ENCODE peak calls at places on chromosomes 7 and 10, in four cellular contexts. F, U, Q and Y are unnamed samples.

GRCh38 chr7:5701085-5701914 is 80.2 kb downstream of the RNF216 start:
- DNase-seq in F (peak), Q (peak), U (no peak), Y (no peak)

GRCh38 chr7:113086431-113086888 is at the start of gene GPR85:
- DNase-seq in F (peak), U (peak), Q (peak), Y (peak)

GRCh38 chr7:151684408-151685175 is 164.9 kb upstream of the RHEB start:
- DNase-seq in Q (no peak), U (no peak), F (no peak), Y (no peak)

GRCh38 chr10:44426247-44427034 is 41.5 kb upstream of the CXCL12 start:
- DNase-seq in Q (no peak), U (no peak), F (no peak), Y (no peak)

GRCh38 chr10:110067960-110068770 is 60.4 kb downstream of the ADD3 start:
- DNase-seq in U (peak), Q (no peak), F (no peak), Y (no peak)

GRCh38 chr10:86693721-86694369 is 25.5 kb downstream of the LDB3 start:
- DNase-seq in Q (no peak), U (peak), F (peak), Y (peak)

GRCh38 chr10:125624800-125625199 is 58.2 kb downstream of the TEX36 start:
- DNase-seq in Q (no peak), F (peak), U (no peak), Y (no peak)

GRCh38 chr10:71045936-71046335 is 157.6 kb upstream of the PCBD1 start:
- DNase-seq in F (no peak), U (no peak), Q (no peak), Y (no peak)

GRCh38 chr7:151304856-151305255 is 36.8 kb upstream of the NUB1 start:
- DNase-seq in Q (no peak), F (no peak), U (peak), Y (no peak)

GRCh38 chr7:106065560-106066500 is 46.3 kb downstream of the SYPL1 start:
- DNase-seq in Q (peak), U (peak), F (no peak), Y (no peak)

GRCh38 chr10:107019154-107019553 is 145.4 kb downstream of the SORCS1 start:
- DNase-seq in F (no peak), Q (no peak), U (no peak), Y (no peak)

GRCh38 chr10:87863102-87863943 is at the start of the genes KLLN and PTEN:
- DNase-seq in U (peak), Q (peak), F (peak), Y (peak)

GRCh38 chr7:1950623-1951523 is 280.8 kb downstream of the ELFN1 start:
- DNase-seq in F (peak), Q (no peak), U (no peak), Y (peak)

DNA sequence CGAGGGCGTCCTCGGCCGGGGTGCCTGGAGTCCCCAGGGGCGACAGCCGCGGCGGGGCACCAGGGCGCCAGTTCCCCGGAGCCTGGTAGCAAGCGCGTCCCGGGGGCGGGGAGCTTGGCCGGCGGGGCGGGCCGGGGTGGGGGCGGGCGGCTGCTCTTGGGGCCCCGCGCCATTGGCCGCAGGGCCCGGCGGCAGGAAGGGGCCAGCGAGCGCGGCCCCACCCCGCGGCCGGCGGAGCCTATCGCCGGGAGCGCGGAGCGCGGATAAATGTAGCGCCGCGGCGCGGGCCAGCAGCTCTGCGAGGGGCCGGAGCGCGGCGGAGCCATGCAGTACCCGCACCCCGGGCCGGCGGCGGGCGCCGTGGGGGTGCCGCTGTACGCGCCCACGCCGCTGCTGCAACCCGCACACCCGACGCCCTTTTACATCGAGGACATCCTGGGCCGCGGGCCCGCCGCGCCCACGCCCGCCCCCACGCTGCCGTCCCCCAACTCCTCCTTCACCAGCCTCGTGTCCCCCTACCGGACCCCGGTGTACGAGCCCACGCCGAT is at the start of gene HHEX:
- DNase-seq in F (peak), Q (peak), U (peak), Y (peak)
- TF ChIP-seq EZH2 in F (no peak), Q (no peak), U (no peak), Y (peak)

DNA sequence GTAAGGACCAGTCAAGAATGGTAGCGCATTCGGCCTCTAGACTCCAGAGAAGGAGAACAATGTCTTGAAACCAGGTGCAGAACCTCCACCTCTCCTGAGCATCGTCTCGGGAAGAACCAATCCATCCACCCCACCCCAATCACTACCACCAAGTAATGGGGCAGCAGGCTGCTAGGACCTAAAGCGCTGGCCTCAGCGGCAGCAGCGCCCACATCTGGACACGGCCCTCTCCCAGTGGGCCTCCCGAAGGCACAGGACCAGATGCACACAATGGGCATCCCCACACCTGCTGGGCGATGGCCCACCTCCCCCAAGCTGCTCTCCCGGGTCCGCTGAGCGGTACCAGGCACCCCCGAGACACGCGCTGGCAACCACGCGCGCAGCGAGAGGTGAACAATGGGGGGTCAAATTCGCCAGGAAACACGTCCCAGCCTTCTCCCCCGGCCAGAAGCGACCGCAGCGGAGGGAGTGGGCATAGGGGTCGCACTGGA is 631 bp downstream of the CTTNBP2 start:
- DNase-seq in F (peak), Q (no peak), U (peak), Y (no peak)
- TF ChIP-seq CTCF in F (no peak), Q (no peak), U (peak), Y (no peak)

DNA sequence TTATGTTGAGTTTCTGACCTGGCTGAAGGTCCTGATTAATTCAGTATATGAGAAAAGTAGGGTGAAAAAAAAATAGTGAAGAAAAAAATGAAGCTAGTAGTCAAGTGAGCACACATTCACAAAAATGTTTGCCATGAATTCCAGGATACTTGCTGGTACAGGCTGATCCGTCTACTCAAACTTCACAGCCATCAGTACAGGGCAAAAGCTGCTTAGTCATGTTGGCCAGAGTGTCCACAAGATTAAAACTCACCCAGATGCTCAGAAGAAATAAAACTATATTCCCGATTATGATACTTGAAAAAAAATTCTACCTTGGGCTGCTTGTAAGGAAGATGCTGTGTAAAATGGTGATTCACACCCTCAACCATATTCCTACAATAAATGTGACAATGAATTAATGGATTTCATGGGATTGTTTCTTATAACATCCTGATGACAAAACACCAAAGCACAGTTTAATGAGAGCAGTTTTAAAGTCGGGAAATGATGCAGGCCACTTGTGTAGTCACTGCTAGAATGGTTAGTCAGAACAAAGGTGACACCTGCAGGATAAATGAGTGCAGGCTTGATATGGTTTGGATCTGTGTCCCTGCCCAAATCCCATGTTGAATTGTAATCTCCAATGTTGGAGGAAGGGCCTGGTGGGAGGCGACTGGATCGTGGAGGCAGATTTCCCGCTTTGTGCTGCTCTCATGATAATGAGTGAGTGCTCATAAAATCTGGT is 49.2 kb upstream of the ANKRD1 start:
- DNase-seq in U (no peak), Q (peak), F (no peak), Y (peak)
- H3K27ac ChIP-seq in U (no peak), Q (no peak), F (peak), Y (no peak)

DNA sequence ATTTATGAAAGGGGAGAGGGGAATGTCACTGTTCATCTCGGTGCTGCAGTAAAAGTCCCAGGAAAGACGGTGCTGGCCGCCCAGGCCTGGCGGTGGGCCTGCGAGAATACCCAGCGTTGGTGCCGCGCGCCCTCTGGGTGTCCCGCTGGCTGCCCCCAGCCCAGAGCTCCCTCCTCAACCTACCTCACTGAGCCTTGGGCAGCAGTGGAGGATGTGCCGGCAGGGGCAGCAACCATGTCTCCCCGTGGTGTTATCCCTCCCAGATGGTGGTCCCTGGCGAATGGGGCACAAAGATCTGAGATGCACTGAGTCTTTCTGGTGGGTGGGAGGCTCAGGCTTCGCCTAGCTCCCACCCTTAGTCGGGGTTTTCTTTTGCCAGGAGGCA is 9.4 kb upstream of the TLX1 start:
- DNase-seq in F (no peak), Q (no peak), U (no peak), Y (no peak)
- TF ChIP-seq EZH2 in F (peak), Q (no peak), U (peak), Y (no peak)